ENCODE peak calls at places on chromosomes 1 and 21, in nine cellular contexts. One of them, this sample, is unnamed.

GRCh38 chr21:33011462-33011861 is 14.3 kb upstream of the OLIG2 start:
- DNase-seq in aorta: no peak
- DNase-seq in coronary artery: peak; percentile 29
- DNase-seq in ovary: no peak
- DNase-seq in SJSA1: peak; percentile 42
- DNase-seq in upper lobe of right lung: no peak
- DNase-seq in right lobe of liver: no peak
- DNase-seq in lower lobe of right lung: no peak
- DNase-seq in naive thymus-derived CD4-positive, alpha-beta T cell: no peak
- DNase-seq in this sample: no peak

GRCh38 chr1:54976747-54977146 is 3.7 kb upstream of the TMEM61 start:
- DNase-seq in lower lobe of right lung: no peak
- DNase-seq in right lobe of liver: peak; percentile 25
- DNase-seq in upper lobe of right lung: no peak
- DNase-seq in coronary artery: no peak
- DNase-seq in ovary: no peak
- DNase-seq in aorta: no peak
- DNase-seq in naive thymus-derived CD4-positive, alpha-beta T cell: no peak
- DNase-seq in SJSA1: no peak
- DNase-seq in this sample: no peak

GRCh38 chr1:57867001-57867400 is 443.1 kb upstream of the DAB1 start:
- DNase-seq in coronary artery: no peak
- DNase-seq in naive thymus-derived CD4-positive, alpha-beta T cell: no peak
- DNase-seq in aorta: no peak
- DNase-seq in right lobe of liver: no peak
- DNase-seq in SJSA1: no peak
- DNase-seq in ovary: no peak
- DNase-seq in lower lobe of right lung: no peak
- DNase-seq in upper lobe of right lung: no peak
- DNase-seq in this sample: no peak

GRCh38 chr1:43358121-43358745 is 548 bp upstream of the CDC20 start:
- DNase-seq in SJSA1: no peak
- DNase-seq in naive thymus-derived CD4-positive, alpha-beta T cell: no peak
- DNase-seq in upper lobe of right lung: no peak
- DNase-seq in coronary artery: no peak
- DNase-seq in ovary: no peak
- DNase-seq in lower lobe of right lung: no peak
- DNase-seq in aorta: no peak
- DNase-seq in right lobe of liver: no peak
- DNase-seq in this sample: peak; percentile 17

GRCh38 chr1:174414205-174414604 is 33.6 kb upstream of the GPR52 start:
- DNase-seq in SJSA1: no peak
- DNase-seq in ovary: no peak
- DNase-seq in coronary artery: no peak
- DNase-seq in aorta: no peak
- DNase-seq in right lobe of liver: no peak
- DNase-seq in lower lobe of right lung: no peak
- DNase-seq in naive thymus-derived CD4-positive, alpha-beta T cell: no peak
- DNase-seq in upper lobe of right lung: no peak
- DNase-seq in this sample: no peak

GRCh38 chr21:46000182-46000730 is 18.7 kb downstream of the COL6A1 start:
- DNase-seq in upper lobe of right lung: no peak
- DNase-seq in coronary artery: peak; percentile 71
- DNase-seq in aorta: no peak
- DNase-seq in naive thymus-derived CD4-positive, alpha-beta T cell: no peak
- DNase-seq in ovary: peak; percentile 27
- DNase-seq in right lobe of liver: no peak
- DNase-seq in lower lobe of right lung: peak; percentile 39
- DNase-seq in SJSA1: peak; percentile 42
- DNase-seq in this sample: no peak

GRCh38 chr1:53899206-53899628 is 5.2 kb downstream of the DIO1 start:
- DNase-seq in lower lobe of right lung: no peak
- DNase-seq in SJSA1: no peak
- DNase-seq in naive thymus-derived CD4-positive, alpha-beta T cell: no peak
- DNase-seq in right lobe of liver: peak; percentile 94
- DNase-seq in ovary: peak; percentile 42
- DNase-seq in upper lobe of right lung: no peak
- DNase-seq in aorta: no peak
- DNase-seq in coronary artery: no peak
- DNase-seq in this sample: no peak

GRCh38 chr21:20998456-20998789 is 214 bp downstream of the NCAM2 start:
- DNase-seq in SJSA1: no peak
- DNase-seq in ovary: no peak
- DNase-seq in right lobe of liver: no peak
- DNase-seq in coronary artery: no peak
- DNase-seq in aorta: no peak
- DNase-seq in lower lobe of right lung: no peak
- DNase-seq in naive thymus-derived CD4-positive, alpha-beta T cell: no peak
- DNase-seq in upper lobe of right lung: no peak
- DNase-seq in this sample: no peak

GRCh38 chr1:212595787-212596714 is 12.5 kb upstream of the ATF3 start:
- DNase-seq in naive thymus-derived CD4-positive, alpha-beta T cell: peak; percentile 55
- DNase-seq in coronary artery: no peak
- DNase-seq in lower lobe of right lung: no peak
- DNase-seq in SJSA1: peak; percentile 80
- DNase-seq in right lobe of liver: no peak
- DNase-seq in aorta: no peak
- DNase-seq in upper lobe of right lung: no peak
- DNase-seq in ovary: no peak
- DNase-seq in this sample: peak; percentile 61

GRCh38 chr1:155272466-155273133 is 704 bp downstream of the CLK2 start:
- DNase-seq in aorta: no peak
- DNase-seq in naive thymus-derived CD4-positive, alpha-beta T cell: peak; percentile 25
- DNase-seq in coronary artery: no peak
- DNase-seq in lower lobe of right lung: no peak
- DNase-seq in right lobe of liver: no peak
- DNase-seq in SJSA1: no peak
- DNase-seq in ovary: no peak
- DNase-seq in upper lobe of right lung: no peak
- DNase-seq in this sample: no peak

GRCh38 chr1:53638641-53639035 is 100.3 kb downstream of the GLIS1 start:
- DNase-seq in right lobe of liver: peak; percentile 38
- DNase-seq in coronary artery: peak; percentile 54
- DNase-seq in upper lobe of right lung: peak; percentile 57
- DNase-seq in ovary: no peak
- DNase-seq in aorta: peak; percentile 75
- DNase-seq in naive thymus-derived CD4-positive, alpha-beta T cell: no peak
- DNase-seq in SJSA1: no peak
- DNase-seq in lower lobe of right lung: no peak
- DNase-seq in this sample: no peak

GRCh38 chr1:219666242-219666641 is 53.3 kb upstream of the ZC3H11B start:
- DNase-seq in upper lobe of right lung: no peak
- DNase-seq in lower lobe of right lung: no peak
- DNase-seq in coronary artery: no peak
- DNase-seq in right lobe of liver: peak; percentile 62
- DNase-seq in aorta: no peak
- DNase-seq in SJSA1: no peak
- DNase-seq in naive thymus-derived CD4-positive, alpha-beta T cell: no peak
- DNase-seq in ovary: no peak
- DNase-seq in this sample: no peak

GRCh38 chr1:106290805-106291537 is 765.5 kb upstream of the PRMT6 start:
- DNase-seq in aorta: no peak
- DNase-seq in coronary artery: no peak
- DNase-seq in naive thymus-derived CD4-positive, alpha-beta T cell: no peak
- DNase-seq in ovary: no peak
- DNase-seq in SJSA1: no peak
- DNase-seq in upper lobe of right lung: no peak
- DNase-seq in lower lobe of right lung: no peak
- DNase-seq in right lobe of liver: no peak
- DNase-seq in this sample: no peak

GRCh38 chr1:24152631-24153494 is 9.9 kb upstream of the IL22RA1 start:
- DNase-seq in upper lobe of right lung: no peak
- DNase-seq in right lobe of liver: peak; percentile 40
- DNase-seq in ovary: no peak
- DNase-seq in aorta: no peak
- DNase-seq in coronary artery: no peak
- DNase-seq in SJSA1: no peak
- DNase-seq in naive thymus-derived CD4-positive, alpha-beta T cell: no peak
- DNase-seq in lower lobe of right lung: no peak
- DNase-seq in this sample: no peak

GRCh38 chr1:98487620-98488019 is 173.9 kb upstream of the SNX7 start:
- DNase-seq in coronary artery: no peak
- DNase-seq in aorta: no peak
- DNase-seq in ovary: no peak
- DNase-seq in lower lobe of right lung: no peak
- DNase-seq in naive thymus-derived CD4-positive, alpha-beta T cell: no peak
- DNase-seq in right lobe of liver: no peak
- DNase-seq in upper lobe of right lung: no peak
- DNase-seq in SJSA1: no peak
- DNase-seq in this sample: no peak

GRCh38 chr1:16342331-16343062 is 9.8 kb downstream of the FBXO42 start:
- DNase-seq in coronary artery: no peak
- DNase-seq in naive thymus-derived CD4-positive, alpha-beta T cell: no peak
- DNase-seq in ovary: no peak
- DNase-seq in SJSA1: no peak
- DNase-seq in lower lobe of right lung: no peak
- DNase-seq in upper lobe of right lung: no peak
- DNase-seq in right lobe of liver: no peak
- DNase-seq in aorta: no peak
- DNase-seq in this sample: no peak

GRCh38 chr1:21368514-21369289 is 71.2 kb upstream of the NBPF3 start:
- DNase-seq in right lobe of liver: peak; percentile 82
- DNase-seq in naive thymus-derived CD4-positive, alpha-beta T cell: peak; percentile 60
- DNase-seq in aorta: peak; percentile 93
- DNase-seq in SJSA1: peak; percentile 82
- DNase-seq in upper lobe of right lung: peak; percentile 84
- DNase-seq in coronary artery: peak; percentile 90
- DNase-seq in lower lobe of right lung: peak; percentile 81
- DNase-seq in ovary: peak; percentile 77
- DNase-seq in this sample: peak; percentile 55

GRCh38 chr1:148307583-148308185 is 155.6 kb upstream of the NBPF11 start:
- DNase-seq in coronary artery: no peak
- DNase-seq in SJSA1: no peak
- DNase-seq in naive thymus-derived CD4-positive, alpha-beta T cell: no peak
- DNase-seq in lower lobe of right lung: peak; percentile 68
- DNase-seq in upper lobe of right lung: no peak
- DNase-seq in ovary: no peak
- DNase-seq in right lobe of liver: no peak
- DNase-seq in aorta: no peak
- DNase-seq in this sample: no peak

GRCh38 chr1:12343823-12344487 is 114.1 kb downstream of the VPS13D start:
- DNase-seq in naive thymus-derived CD4-positive, alpha-beta T cell: no peak
- DNase-seq in coronary artery: no peak
- DNase-seq in upper lobe of right lung: no peak
- DNase-seq in ovary: no peak
- DNase-seq in right lobe of liver: no peak
- DNase-seq in SJSA1: no peak
- DNase-seq in aorta: no peak
- DNase-seq in lower lobe of right lung: no peak
- DNase-seq in this sample: no peak
- H3K4me3 ChIP-seq in naive thymus-derived CD4-positive, alpha-beta T cell: no peak overlapping the region
- H3K4me3 ChIP-seq in coronary artery: peak overlapping the region; percentile 39
- H3K4me3 ChIP-seq in upper lobe of right lung: no peak overlapping the region
- H3K4me3 ChIP-seq in ovary: no peak overlapping the region
- H3K4me3 ChIP-seq in right lobe of liver: no peak overlapping the region
- H3K4me3 ChIP-seq in SJSA1: no peak overlapping the region
- H3K4me3 ChIP-seq in aorta: no peak overlapping the region
- H3K4me3 ChIP-seq in lower lobe of right lung: no peak overlapping the region
- H3K4me3 ChIP-seq in this sample: no peak overlapping the region

DNA sequence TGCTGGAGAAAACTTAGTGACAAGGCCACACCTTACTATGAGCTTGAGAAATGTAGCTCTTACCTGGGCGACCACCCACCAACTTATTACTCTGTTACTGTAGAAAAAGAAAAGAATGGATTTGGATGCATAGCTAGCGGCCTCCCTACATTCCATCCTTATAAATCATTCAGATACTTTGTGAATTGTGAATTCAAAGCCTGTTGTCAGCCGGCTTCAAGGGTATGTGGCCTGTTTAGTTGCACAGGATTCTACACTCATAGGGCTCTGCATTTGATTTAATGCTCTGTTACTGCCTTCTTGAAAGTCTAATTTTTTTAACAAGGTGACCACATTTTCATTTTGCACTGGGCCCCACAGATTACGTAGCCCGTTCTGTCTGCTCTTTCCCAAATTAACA is 71.7 kb upstream of the GCLM start:
- DNase-seq in SJSA1: no peak
- DNase-seq in right lobe of liver: no peak
- DNase-seq in aorta: no peak
- DNase-seq in upper lobe of right lung: no peak
- DNase-seq in ovary: no peak
- DNase-seq in coronary artery: no peak
- DNase-seq in lower lobe of right lung: no peak
- DNase-seq in naive thymus-derived CD4-positive, alpha-beta T cell: no peak
- DNase-seq in this sample: no peak
- H3K27ac ChIP-seq in SJSA1: no peak overlapping the region
- H3K27ac ChIP-seq in right lobe of liver: no peak overlapping the region
- H3K27ac ChIP-seq in aorta: no peak overlapping the region
- H3K27ac ChIP-seq in upper lobe of right lung: no peak overlapping the region
- H3K27ac ChIP-seq in ovary: no peak overlapping the region
- H3K27ac ChIP-seq in coronary artery: no peak overlapping the region
- H3K27ac ChIP-seq in lower lobe of right lung: peak overlapping the region; percentile 53
- H3K27ac ChIP-seq in naive thymus-derived CD4-positive, alpha-beta T cell: no peak overlapping the region
- H3K27ac ChIP-seq in this sample: no peak overlapping the region

GRCh38 chr21:16588433-16588860 is 858.7 kb downstream of the USP25 start:
- DNase-seq in right lobe of liver: peak; percentile 46
- DNase-seq in coronary artery: peak; percentile 76
- DNase-seq in lower lobe of right lung: peak; percentile 48
- DNase-seq in SJSA1: no peak
- DNase-seq in naive thymus-derived CD4-positive, alpha-beta T cell: no peak
- DNase-seq in ovary: peak; percentile 76
- DNase-seq in upper lobe of right lung: peak; percentile 63
- DNase-seq in aorta: peak; percentile 85
- DNase-seq in this sample: no peak

GRCh38 chr21:16587671-16588379 is 858.0 kb downstream of the USP25 start:
- DNase-seq in naive thymus-derived CD4-positive, alpha-beta T cell: no peak
- DNase-seq in lower lobe of right lung: no peak
- DNase-seq in upper lobe of right lung: no peak
- DNase-seq in ovary: peak; percentile 46
- DNase-seq in right lobe of liver: peak; percentile 46
- DNase-seq in coronary artery: no peak
- DNase-seq in aorta: peak; percentile 61
- DNase-seq in SJSA1: no peak
- DNase-seq in this sample: no peak

GRCh38 chr21:16590186-16590585 is 860.4 kb downstream of the USP25 start:
- DNase-seq in aorta: no peak
- DNase-seq in ovary: no peak
- DNase-seq in coronary artery: no peak
- DNase-seq in lower lobe of right lung: no peak
- DNase-seq in SJSA1: no peak
- DNase-seq in right lobe of liver: no peak
- DNase-seq in naive thymus-derived CD4-positive, alpha-beta T cell: no peak
- DNase-seq in upper lobe of right lung: no peak
- DNase-seq in this sample: no peak

GRCh38 chr21:16589499-16589898 is 859.7 kb downstream of the USP25 start:
- DNase-seq in naive thymus-derived CD4-positive, alpha-beta T cell: no peak
- DNase-seq in coronary artery: no peak
- DNase-seq in ovary: no peak
- DNase-seq in lower lobe of right lung: no peak
- DNase-seq in right lobe of liver: no peak
- DNase-seq in SJSA1: no peak
- DNase-seq in upper lobe of right lung: no peak
- DNase-seq in aorta: no peak
- DNase-seq in this sample: no peak

GRCh38 chr21:16589046-16589445 is 859.3 kb downstream of the USP25 start:
- DNase-seq in SJSA1: no peak
- DNase-seq in upper lobe of right lung: no peak
- DNase-seq in lower lobe of right lung: no peak
- DNase-seq in ovary: no peak
- DNase-seq in naive thymus-derived CD4-positive, alpha-beta T cell: no peak
- DNase-seq in coronary artery: no peak
- DNase-seq in aorta: no peak
- DNase-seq in right lobe of liver: no peak
- DNase-seq in this sample: no peak
- H3K4me3 ChIP-seq in SJSA1: no peak overlapping the region
- H3K4me3 ChIP-seq in upper lobe of right lung: no peak overlapping the region
- H3K4me3 ChIP-seq in lower lobe of right lung: no peak overlapping the region
- H3K4me3 ChIP-seq in ovary: no peak overlapping the region
- H3K4me3 ChIP-seq in naive thymus-derived CD4-positive, alpha-beta T cell: no peak overlapping the region
- H3K4me3 ChIP-seq in coronary artery: peak overlapping the region; percentile 69
- H3K4me3 ChIP-seq in aorta: no peak overlapping the region
- H3K4me3 ChIP-seq in right lobe of liver: no peak overlapping the region
- H3K4me3 ChIP-seq in this sample: no peak overlapping the region

GRCh38 chr1:159868766-159869165 is 6.3 kb upstream of the VSIG8 start:
- DNase-seq in naive thymus-derived CD4-positive, alpha-beta T cell: no peak
- DNase-seq in upper lobe of right lung: no peak
- DNase-seq in SJSA1: no peak
- DNase-seq in coronary artery: no peak
- DNase-seq in lower lobe of right lung: no peak
- DNase-seq in aorta: no peak
- DNase-seq in right lobe of liver: no peak
- DNase-seq in ovary: no peak
- DNase-seq in this sample: no peak
- H3K27ac ChIP-seq in naive thymus-derived CD4-positive, alpha-beta T cell: no peak overlapping the region
- H3K27ac ChIP-seq in upper lobe of right lung: no peak overlapping the region
- H3K27ac ChIP-seq in SJSA1: no peak overlapping the region
- H3K27ac ChIP-seq in coronary artery: no peak overlapping the region
- H3K27ac ChIP-seq in lower lobe of right lung: no peak overlapping the region
- H3K27ac ChIP-seq in aorta: no peak overlapping the region
- H3K27ac ChIP-seq in right lobe of liver: no peak overlapping the region
- H3K27ac ChIP-seq in ovary: no peak overlapping the region
- H3K27ac ChIP-seq in this sample: no peak overlapping the region